ENCODE peak calls at places on chromosomes 6 and 20, in ten cellular contexts. C is breast epithelium, E is IMR-90, K is heart left ventricle, M is testis, D is H1, Y is uterus, A is right lobe of liver, T is stomach, G is adrenal gland. O is an unnamed sample.

GRCh38 chr6:33313709-33314514 is at the start of gene TAPBP:
- DNase-seq in C (peak), E (peak), K (peak), M (peak), D (peak), Y (peak), A (peak), T (peak), G (peak), O (peak)

GRCh38 chr6:37783025-37783825 is 36.3 kb upstream of the ZFAND3 start:
- DNase-seq in C (no peak), E (peak), K (no peak), M (peak), D (peak), Y (peak), A (no peak), T (no peak), G (no peak), O (peak)

GRCh38 chr20:10639762-10640556 is 33.8 kb downstream of the JAG1 start:
- DNase-seq in C (no peak), E (no peak), K (peak), M (no peak), D (no peak), Y (no peak), A (no peak), T (no peak), G (no peak), O (peak)

GRCh38 chr6:37182736-37183590 is 13.0 kb downstream of the PIM1 start:
- DNase-seq in C (no peak), E (no peak), K (peak), M (no peak), D (no peak), Y (no peak), A (no peak), T (peak), G (no peak), O (no peak)

GRCh38 chr20:50333856-50334255 is 143.2 kb downstream of the CEBPB start:
- DNase-seq in C (no peak), E (peak), K (no peak), M (no peak), D (no peak), Y (no peak), A (no peak), T (no peak), G (peak), O (peak)

GRCh38 chr6:88422831-88423230 is 256.7 kb upstream of the CNR1 start:
- DNase-seq in C (no peak), E (no peak), K (no peak), M (no peak), D (no peak), Y (no peak), A (no peak), T (no peak), G (peak), O (no peak)

GRCh38 chr20:32535316-32535952 is 49.7 kb downstream of the NOL4L start:
- DNase-seq in C (no peak), E (no peak), K (no peak), M (no peak), D (no peak), Y (no peak), A (no peak), T (no peak), G (no peak), O (no peak)

GRCh38 chr20:22502731-22503191 is 81.6 kb downstream of the FOXA2 start:
- DNase-seq in C (no peak), E (no peak), K (no peak), M (no peak), D (no peak), Y (no peak), A (no peak), T (no peak), G (no peak), O (no peak)

GRCh38 chr20:14538433-14538832 is 201.0 kb upstream of the FLRT3 start:
- DNase-seq in C (no peak), E (no peak), K (no peak), M (no peak), D (no peak), Y (no peak), A (no peak), T (no peak), G (no peak), O (no peak)

GRCh38 chr6:23659125-23659524 is 466.9 kb upstream of the NRSN1 start:
- DNase-seq in C (no peak), E (peak), K (no peak), M (peak), D (no peak), Y (no peak), A (no peak), T (no peak), G (no peak), O (no peak)

GRCh38 chr20:58647814-58648501 is 3.1 kb upstream of the STX16 start:
- DNase-seq in C (no peak), E (peak), K (no peak), M (peak), D (peak), Y (no peak), A (no peak), T (no peak), G (peak), O (no peak)

GRCh38 chr20:6041808-6042265 is 12.0 kb downstream of the LRRN4 start:
- DNase-seq in C (no peak), E (no peak), K (no peak), M (no peak), D (no peak), Y (no peak), A (no peak), T (no peak), G (no peak), O (no peak)

GRCh38 chr6:18186033-18186432 is 30.8 kb downstream of the KDM1B start:
- DNase-seq in C (no peak), E (no peak), K (no peak), M (no peak), D (no peak), Y (no peak), A (no peak), T (no peak), G (no peak), O (peak)

GRCh38 chr6:16762265-16762546 is 946 bp upstream of the ATXN1 start:
- DNase-seq in C (no peak), E (no peak), K (no peak), M (no peak), D (no peak), Y (no peak), A (no peak), T (no peak), G (no peak), O (no peak)

GRCh38 chr20:36744764-36745191 is 1.1 kb downstream of the NDRG3 start:
- DNase-seq in C (no peak), E (peak), K (peak), M (peak), D (no peak), Y (peak), A (peak), T (peak), G (peak), O (peak)

GRCh38 chr6:53623497-53623896 is 42.1 kb downstream of the KLHL31 start:
- DNase-seq in C (no peak), E (peak), K (no peak), M (no peak), D (no peak), Y (no peak), A (no peak), T (no peak), G (no peak), O (no peak)

GRCh38 chr6:106254636-106255035 is 70.9 kb downstream of the ATG5 start:
- DNase-seq in C (no peak), E (peak), K (no peak), M (no peak), D (no peak), Y (no peak), A (no peak), T (no peak), G (no peak), O (peak)

GRCh38 chr6:132298344-132298949 is 102.8 kb downstream of the MOXD1 start:
- DNase-seq in C (no peak), E (peak), K (no peak), M (peak), D (peak), Y (no peak), A (peak), T (peak), G (peak), O (peak)

GRCh38 chr6:5531853-5532375 is 270.6 kb downstream of the FARS2 start:
- DNase-seq in C (no peak), E (no peak), K (no peak), M (no peak), D (no peak), Y (no peak), A (no peak), T (no peak), G (no peak), O (no peak)

GRCh38 chr6:139820191-139820590 is 445.7 kb upstream of the CITED2 start:
- DNase-seq in C (no peak), E (peak), K (no peak), M (no peak), D (no peak), Y (no peak), A (no peak), T (no peak), G (no peak), O (no peak)

GRCh38 chr6:127397729-127398609 is 54.6 kb upstream of the ECHDC1 start:
- DNase-seq in C (no peak), E (no peak), K (no peak), M (no peak), D (no peak), Y (no peak), A (no peak), T (no peak), G (no peak), O (no peak)

DNA sequence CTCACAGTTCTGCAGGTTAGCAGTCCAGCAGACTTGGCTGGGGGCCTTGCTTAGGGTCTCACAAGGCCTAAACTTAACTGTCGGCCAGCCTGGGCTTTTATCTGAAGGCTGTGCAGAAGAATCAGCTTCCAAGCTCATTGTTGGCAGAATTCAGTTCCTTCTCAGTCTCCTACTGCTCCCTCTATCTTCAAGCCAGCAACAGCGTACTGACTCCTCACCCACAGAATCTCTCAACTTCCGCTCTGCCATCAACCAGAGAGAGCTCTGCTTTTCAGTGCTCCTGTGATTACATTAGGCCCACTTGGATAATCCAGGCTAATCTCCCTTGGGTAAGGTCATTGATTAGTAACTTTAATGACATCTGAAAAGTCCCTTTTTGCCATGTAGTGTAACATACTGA is 30.2 kb upstream of the NHSL1 start:
- DNase-seq in C (no peak), E (no peak), K (no peak), M (no peak), D (no peak), Y (no peak), A (no peak), T (no peak), G (no peak), O (no peak)
- TF ChIP-seq CTCF in C (no peak), E (no peak), K (peak), M (no peak), D (no peak), Y (no peak), A (no peak), T (no peak), G (no peak), O (no peak)

DNA sequence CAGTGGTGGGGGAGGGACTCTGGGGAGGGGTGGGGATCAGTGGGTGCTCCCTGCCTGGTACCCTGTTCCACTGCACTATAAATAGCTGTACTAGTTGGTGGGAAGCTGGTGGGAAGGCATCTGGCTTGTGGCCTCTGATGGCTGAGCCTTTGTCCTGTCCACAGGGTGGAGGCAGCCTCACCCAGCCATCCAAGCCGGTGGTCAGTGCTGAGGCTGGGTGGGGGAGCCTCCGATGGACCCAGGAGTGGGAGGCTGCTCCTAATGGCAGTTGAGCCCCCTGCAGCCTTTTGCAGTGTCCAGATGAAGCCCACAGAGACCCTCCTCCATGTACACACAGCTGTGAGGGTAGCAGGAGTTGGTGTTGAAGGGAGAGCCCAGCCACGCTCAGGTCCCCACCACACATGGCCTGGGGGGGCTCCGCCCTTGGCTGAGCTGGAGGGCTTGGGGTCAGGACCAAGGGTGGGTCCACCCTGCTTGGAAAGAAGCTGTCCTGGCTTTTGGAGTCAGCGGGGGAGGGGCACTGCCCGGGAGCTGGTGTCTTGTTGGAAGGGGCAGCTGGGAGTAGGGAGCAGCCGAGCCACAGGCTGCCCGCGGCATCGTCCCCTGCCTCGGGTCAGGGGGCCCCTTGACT is 2.5 kb downstream of the PPDPF start:
- DNase-seq in C (no peak), E (no peak), K (peak), M (no peak), D (no peak), Y (no peak), A (peak), T (no peak), G (no peak), O (no peak)
- TF ChIP-seq POLR2A in C (no peak), E (no peak), K (no peak), M (no peak), D (peak), Y (no peak), A (no peak), T (no peak), G (no peak), O (no peak)

GRCh38 chr20:42610070-42610469 is 579.6 kb downstream of the PTPRT start:
- DNase-seq in C (no peak), E (no peak), K (no peak), M (no peak), D (no peak), Y (no peak), A (no peak), T (no peak), G (no peak), O (no peak)
- TF ChIP-seq CTCF in C (no peak), E (no peak), K (no peak), M (no peak), D (no peak), Y (no peak), A (peak), T (no peak), G (no peak), O (no peak)

DNA sequence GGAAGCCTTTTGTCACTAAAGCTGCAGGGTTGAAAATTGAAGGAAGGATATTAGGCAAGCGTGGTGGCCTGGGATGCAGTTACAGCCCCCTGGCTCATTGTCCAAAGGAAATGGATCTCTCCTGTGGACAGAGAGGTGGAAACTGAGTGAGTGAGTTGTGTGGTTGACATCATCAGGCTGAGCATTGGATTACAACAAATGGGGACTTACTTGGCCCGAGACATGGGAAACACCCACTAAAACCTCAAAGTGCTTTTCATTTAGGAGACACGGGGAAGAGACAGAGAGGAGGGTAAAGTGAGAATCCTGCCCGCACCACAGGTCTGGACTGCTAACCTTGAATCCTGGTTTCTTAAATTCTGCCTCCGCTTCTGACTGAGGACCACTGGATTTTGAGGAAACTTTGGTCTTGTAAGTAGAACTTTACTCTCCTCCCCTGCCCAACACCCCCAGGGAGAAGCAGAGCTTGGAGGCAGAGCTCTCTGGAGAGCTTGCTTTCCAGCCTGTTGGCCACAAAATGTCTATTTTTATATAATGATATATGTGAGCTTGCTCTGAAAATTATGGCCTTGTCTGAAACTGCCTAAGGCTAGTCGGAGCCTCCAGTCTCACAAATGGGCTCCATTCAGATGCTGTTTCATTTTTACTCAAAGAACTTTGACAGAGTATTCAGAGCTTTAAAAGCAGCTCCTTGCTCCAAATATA is at the start of gene PKIG:
- DNase-seq in C (no peak), E (peak), K (peak), M (no peak), D (no peak), Y (peak), A (no peak), T (no peak), G (peak), O (no peak)
- TF ChIP-seq POLR2A in C (no peak), E (peak), K (no peak), M (no peak), D (no peak), Y (peak), A (no peak), T (no peak), G (peak), O (peak)

GRCh38 chr6:56764081-56764566 is 121.4 kb upstream of the DST start:
- DNase-seq in C (no peak), E (peak), K (no peak), M (no peak), D (no peak), Y (no peak), A (no peak), T (no peak), G (peak), O (peak)
- TF ChIP-seq CTCF in C (peak), E (peak), K (peak), M (no peak), D (no peak), Y (no peak), A (peak), T (no peak), G (peak), O (peak)